ENCODE peak calls at places on chromosomes 2 and 18, in four cellular contexts. One of them, this sample, is unnamed.

GRCh38 chr18:9413586-9413985 is 61.7 kb upstream of the RALBP1 start:
- DNase-seq in ovary: no peak
- DNase-seq in amniotic stem cell: no peak
- DNase-seq in EH: peak
- DNase-seq in this sample: no peak

GRCh38 chr2:71534201-71534600 is 80.8 kb downstream of the DYSF start:
- DNase-seq in ovary: no peak
- DNase-seq in amniotic stem cell: no peak
- DNase-seq in EH: no peak
- DNase-seq in this sample: no peak

GRCh38 chr18:1013951-1014350 is 109.3 kb downstream of the ADCYAP1 start:
- DNase-seq in ovary: no peak
- DNase-seq in amniotic stem cell: no peak
- DNase-seq in EH: no peak
- DNase-seq in this sample: no peak

GRCh38 chr2:239852272-239852671 is 172.9 kb downstream of the NDUFA10 start:
- DNase-seq in ovary: no peak
- DNase-seq in amniotic stem cell: no peak
- DNase-seq in EH: no peak
- DNase-seq in this sample: no peak

GRCh38 chr2:86770816-86771215 is 19.9 kb downstream of the CD8A start:
- DNase-seq in ovary: no peak
- DNase-seq in amniotic stem cell: no peak
- DNase-seq in EH: no peak
- DNase-seq in this sample: no peak

GRCh38 chr2:235724964-235725603 is 231.2 kb downstream of the AGAP1 start:
- DNase-seq in ovary: no peak
- DNase-seq in amniotic stem cell: no peak
- DNase-seq in EH: no peak
- DNase-seq in this sample: no peak

GRCh38 chr2:222304737-222305509 is 6.1 kb upstream of the PAX3 start:
- DNase-seq in ovary: no peak
- DNase-seq in amniotic stem cell: no peak
- DNase-seq in EH: no peak
- DNase-seq in this sample: no peak

GRCh38 chr2:191892391-191892790 is 45.5 kb upstream of the CAVIN2 start:
- DNase-seq in ovary: no peak
- DNase-seq in amniotic stem cell: no peak
- DNase-seq in EH: peak
- DNase-seq in this sample: peak

GRCh38 chr2:128490881-128491778 is 172.5 kb upstream of the HS6ST1 start:
- DNase-seq in ovary: no peak
- DNase-seq in amniotic stem cell: no peak
- DNase-seq in EH: no peak
- DNase-seq in this sample: no peak

GRCh38 chr2:144516981-144517824 is 2.7 kb downstream of the ZEB2 start:
- DNase-seq in ovary: peak
- DNase-seq in amniotic stem cell: peak
- DNase-seq in EH: peak
- DNase-seq in this sample: peak

GRCh38 chr2:134120718-134121630 is 132.9 kb upstream of the MGAT5 start:
- DNase-seq in ovary: peak
- DNase-seq in amniotic stem cell: peak
- DNase-seq in EH: peak
- DNase-seq in this sample: peak

GRCh38 chr2:70807102-70807827 is 13.1 kb downstream of the CLEC4F start:
- DNase-seq in ovary: no peak
- DNase-seq in amniotic stem cell: no peak
- DNase-seq in EH: no peak
- DNase-seq in this sample: no peak

GRCh38 chr2:97664636-97664970 is 759 bp upstream of the ACTR1B start:
- DNase-seq in ovary: no peak
- DNase-seq in amniotic stem cell: no peak
- DNase-seq in EH: no peak
- DNase-seq in this sample: peak

GRCh38 chr2:222959358-222959757 is 92.6 kb upstream of the KCNE4 start:
- DNase-seq in ovary: no peak
- DNase-seq in amniotic stem cell: peak
- DNase-seq in EH: peak
- DNase-seq in this sample: no peak

GRCh38 chr18:5253910-5254309 is 41.6 kb downstream of the ZBTB14 start:
- DNase-seq in ovary: no peak
- DNase-seq in amniotic stem cell: no peak
- DNase-seq in EH: no peak
- DNase-seq in this sample: no peak

GRCh38 chr2:69253893-69254292 is 133.1 kb downstream of the GFPT1 start:
- DNase-seq in ovary: no peak
- DNase-seq in amniotic stem cell: no peak
- DNase-seq in EH: peak
- DNase-seq in this sample: no peak

GRCh38 chr2:44296653-44297052 is 21.4 kb downstream of the SLC3A1 start:
- DNase-seq in ovary: no peak
- DNase-seq in amniotic stem cell: no peak
- DNase-seq in EH: no peak
- DNase-seq in this sample: no peak

GRCh38 chr2:144524190-144524957 is 4.5 kb upstream of the ZEB2 start:
- DNase-seq in ovary: peak
- DNase-seq in amniotic stem cell: no peak
- DNase-seq in EH: no peak
- DNase-seq in this sample: peak

GRCh38 chr2:142031656-142032055 is 99.2 kb downstream of the LRP1B start:
- DNase-seq in ovary: no peak
- DNase-seq in amniotic stem cell: no peak
- DNase-seq in EH: no peak
- DNase-seq in this sample: no peak

GRCh38 chr2:32360416-32360815 is 3.6 kb downstream of the BIRC6 start:
- DNase-seq in ovary: no peak
- DNase-seq in amniotic stem cell: no peak
- DNase-seq in EH: peak
- DNase-seq in this sample: no peak

GRCh38 chr2:172736419-172737174 is 952 bp downstream of the RAPGEF4 start:
- DNase-seq in ovary: no peak
- DNase-seq in amniotic stem cell: no peak
- DNase-seq in EH: no peak
- DNase-seq in this sample: no peak

GRCh38 chr2:28414583-28414982 is 21.9 kb downstream of the FOSL2 start:
- DNase-seq in ovary: no peak
- DNase-seq in amniotic stem cell: no peak
- DNase-seq in EH: peak
- DNase-seq in this sample: no peak

GRCh38 chr2:19936979-19937378 is 35.2 kb upstream of the TTC32 start:
- DNase-seq in ovary: no peak
- DNase-seq in amniotic stem cell: no peak
- DNase-seq in EH: no peak
- DNase-seq in this sample: no peak

GRCh38 chr2:38505779-38506178 is 96.9 kb downstream of the HNRNPLL start:
- DNase-seq in ovary: peak
- DNase-seq in amniotic stem cell: no peak
- DNase-seq in EH: peak
- DNase-seq in this sample: no peak

GRCh38 chr2:66576381-66577330 is 141.7 kb downstream of the MEIS1 start:
- DNase-seq in ovary: peak
- DNase-seq in amniotic stem cell: no peak
- DNase-seq in EH: peak
- DNase-seq in this sample: no peak

GRCh38 chr2:173631123-173631450 is 276.4 kb downstream of the CDCA7 start:
- DNase-seq in ovary: no peak
- DNase-seq in amniotic stem cell: no peak
- DNase-seq in EH: peak
- DNase-seq in this sample: no peak

GRCh38 chr2:102046135-102046901 is 54.6 kb downstream of the IL1R2 start:
- DNase-seq in ovary: no peak
- DNase-seq in amniotic stem cell: no peak
- DNase-seq in EH: peak
- DNase-seq in this sample: no peak

GRCh38 chr2:177108890-177109289 is 103.7 kb upstream of the HNRNPA3 start:
- DNase-seq in ovary: no peak
- DNase-seq in amniotic stem cell: no peak
- DNase-seq in EH: no peak
- DNase-seq in this sample: no peak

GRCh38 chr18:58496937-58497336 is 132.0 kb downstream of the ALPK2 start:
- DNase-seq in ovary: no peak
- DNase-seq in amniotic stem cell: no peak
- DNase-seq in EH: no peak
- DNase-seq in this sample: no peak

GRCh38 chr2:98153402-98153938 is 66.5 kb downstream of the VWA3B start:
- DNase-seq in ovary: no peak
- DNase-seq in amniotic stem cell: no peak
- DNase-seq in EH: no peak
- DNase-seq in this sample: no peak

GRCh38 chr2:111896576-111896975 is 1.8 kb upstream of the MERTK start:
- DNase-seq in ovary: no peak
- DNase-seq in amniotic stem cell: no peak
- DNase-seq in EH: no peak
- DNase-seq in this sample: no peak

GRCh38 chr2:1607971-1608688 is 136.2 kb downstream of the PXDN start:
- DNase-seq in ovary: no peak
- DNase-seq in amniotic stem cell: no peak
- DNase-seq in EH: peak
- DNase-seq in this sample: no peak

GRCh38 chr2:109453596-109453995 is 160.2 kb downstream of the SEPTIN10 start:
- DNase-seq in ovary: no peak
- DNase-seq in amniotic stem cell: no peak
- DNase-seq in EH: no peak
- DNase-seq in this sample: no peak

GRCh38 chr2:241952816-241953215 is 83.3 kb downstream of the RTP5 start:
- DNase-seq in ovary: no peak
- DNase-seq in amniotic stem cell: no peak
- DNase-seq in EH: no peak
- DNase-seq in this sample: no peak

GRCh38 chr18:38244360-38244940 is 678.9 kb upstream of the CELF4 start:
- DNase-seq in ovary: no peak
- DNase-seq in amniotic stem cell: no peak
- DNase-seq in EH: no peak
- DNase-seq in this sample: no peak